ENCODE peak calls at places on chromosomes 11 and 22, in ten cellular contexts. U, S, H, V, K, I, T, X, N and F are unnamed samples.

GRCh38 chr11:123653997-123654565 is 343 bp downstream of the SCN3B start:
- DNase-seq in U (no peak), S (peak; percentile 59), H (peak; percentile 11), V (no peak), K (no peak), I (peak; percentile 85), T (peak; percentile 32), X (peak; percentile 58), N (no peak), F (peak; percentile 34)

GRCh38 chr11:92500463-92500862 is 275.8 kb downstream of the FAT3 start:
- DNase-seq in U (no peak), S (peak; percentile 66), H (no peak), V (no peak), K (no peak), I (no peak), T (no peak), X (peak; percentile 45), N (no peak), F (peak; percentile 59)

GRCh38 chr11:65057526-65057925 is 827 bp downstream of the NAALADL1 start:
- DNase-seq in U (no peak), S (no peak), H (no peak), V (no peak), K (no peak), I (no peak), T (no peak), X (no peak), N (no peak), F (no peak)

GRCh38 chr11:57387284-57388030 is 3.0 kb downstream of the PRG2 start:
- DNase-seq in U (no peak), S (no peak), H (no peak), V (peak; percentile 40), K (no peak), I (no peak), T (no peak), X (no peak), N (no peak), F (no peak)

GRCh38 chr22:43151251-43152000 is at the start of gene TSPO:
- DNase-seq in U (peak; percentile 78), S (peak; percentile 49), H (peak; percentile 75), V (peak; percentile 49), K (peak; percentile 42), I (peak; percentile 57), T (peak; percentile 86), X (peak; percentile 46), N (no peak), F (peak; percentile 40)

GRCh38 chr22:44372611-44373010 is 59.9 kb upstream of the SHISAL1 start:
- DNase-seq in U (no peak), S (no peak), H (no peak), V (no peak), K (no peak), I (no peak), T (no peak), X (no peak), N (no peak), F (no peak)

GRCh38 chr11:122803306-122803705 is 35.0 kb upstream of the CRTAM start:
- DNase-seq in U (no peak), S (peak; percentile 100), H (no peak), V (no peak), K (no peak), I (no peak), T (no peak), X (peak; percentile 99), N (peak; percentile 52), F (peak; percentile 95)

GRCh38 chr11:95241673-95242072 is 10.7 kb upstream of the SESN3 start:
- DNase-seq in U (no peak), S (no peak), H (peak; percentile 25), V (no peak), K (peak; percentile 31), I (no peak), T (no peak), X (no peak), N (no peak), F (no peak)

GRCh38 chr11:64705501-64705900 is 17.5 kb downstream of the NRXN2 start:
- DNase-seq in U (no peak), S (no peak), H (no peak), V (no peak), K (no peak), I (no peak), T (no peak), X (no peak), N (no peak), F (no peak)

GRCh38 chr11:60343094-60343704 is 16.1 kb downstream of the MS4A6E start:
- DNase-seq in U (no peak), S (peak; percentile 24), H (peak; percentile 62), V (no peak), K (peak; percentile 52), I (peak; percentile 13), T (no peak), X (no peak), N (no peak), F (peak; percentile 41)

GRCh38 chr11:63919267-63920125 is 2.5 kb upstream of the RCOR2 start:
- DNase-seq in U (no peak), S (no peak), H (no peak), V (no peak), K (no peak), I (peak; percentile 79), T (peak; percentile 51), X (no peak), N (no peak), F (no peak)

GRCh38 chr11:125372088-125372487 is 124.0 kb downstream of the FEZ1 start:
- DNase-seq in U (no peak), S (no peak), H (no peak), V (no peak), K (no peak), I (no peak), T (no peak), X (no peak), N (no peak), F (no peak)

GRCh38 chr11:125375146-125375545 is 120.9 kb downstream of the FEZ1 start:
- DNase-seq in U (no peak), S (no peak), H (no peak), V (no peak), K (no peak), I (no peak), T (no peak), X (no peak), N (no peak), F (no peak)

GRCh38 chr11:125374398-125374797 is 121.7 kb downstream of the FEZ1 start:
- DNase-seq in U (no peak), S (no peak), H (no peak), V (no peak), K (no peak), I (no peak), T (no peak), X (no peak), N (no peak), F (no peak)

GRCh38 chr11:125372911-125373310 is 123.2 kb downstream of the FEZ1 start:
- DNase-seq in U (no peak), S (no peak), H (no peak), V (no peak), K (no peak), I (no peak), T (no peak), X (no peak), N (no peak), F (no peak)

GRCh38 chr11:125373426-125374391 is 122.4 kb downstream of the FEZ1 start:
- DNase-seq in U (no peak), S (no peak), H (no peak), V (no peak), K (peak; percentile 56), I (no peak), T (no peak), X (no peak), N (no peak), F (no peak)
- TF ChIP-seq CTCF in U (no peak), S (no peak), H (no peak), V (no peak), K (no peak), I (no peak), T (no peak), X (no peak), N (no peak), F (no peak)

GRCh38 chr11:121426476-121427454 is 25.3 kb upstream of the SORL1 start:
- DNase-seq in U (no peak), S (no peak), H (peak; percentile 78), V (no peak), K (peak; percentile 70), I (peak; percentile 55), T (peak; percentile 56), X (no peak), N (no peak), F (no peak)
- TF ChIP-seq CTCF in U (peak; percentile 48), S (no peak), H (peak; percentile 22), V (no peak), K (no peak), I (no peak), T (no peak), X (peak; percentile 19), N (no peak), F (no peak)

DNA sequence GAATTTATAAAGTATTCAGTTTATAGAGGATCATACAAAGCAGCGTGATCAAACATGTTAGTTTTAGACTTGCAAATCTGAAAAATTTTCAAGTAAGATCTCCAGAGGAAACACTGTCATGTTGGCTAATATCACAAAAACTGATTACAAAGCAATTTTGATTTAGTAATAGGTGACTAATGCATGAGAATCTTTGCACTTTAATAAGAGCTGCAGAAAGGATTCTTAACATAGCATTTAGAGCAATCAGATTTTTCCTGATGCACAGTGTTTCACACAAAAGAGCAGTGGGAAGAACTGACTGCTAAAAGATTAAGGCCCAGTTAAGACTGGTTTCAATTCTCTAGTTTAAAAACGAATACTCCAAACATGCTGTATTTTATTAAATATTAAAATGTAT is 321.2 kb downstream of the GUCY1A2 start:
- DNase-seq in U (no peak), S (peak; percentile 81), H (no peak), V (no peak), K (no peak), I (no peak), T (no peak), X (peak; percentile 30), N (no peak), F (peak; percentile 41)
- TF ChIP-seq CTCF in U (no peak), S (no peak), H (no peak), V (no peak), K (no peak), I (no peak), T (no peak), X (no peak), N (no peak), F (no peak)

GRCh38 chr22:36979511-36979910 is 39.7 kb downstream of the TST start:
- DNase-seq in U (no peak), S (no peak), H (no peak), V (no peak), K (no peak), I (no peak), T (no peak), X (no peak), N (no peak), F (no peak)

GRCh38 chr22:36981247-36981775 is 37.9 kb downstream of the TST start:
- DNase-seq in U (no peak), S (no peak), H (no peak), V (no peak), K (no peak), I (no peak), T (no peak), X (no peak), N (no peak), F (no peak)

GRCh38 chr22:36979016-36979415 is 40.2 kb downstream of the TST start:
- DNase-seq in U (no peak), S (no peak), H (no peak), V (no peak), K (no peak), I (no peak), T (no peak), X (no peak), N (no peak), F (no peak)

GRCh38 chr22:36977947-36978660 is 41.1 kb downstream of the TST start:
- DNase-seq in U (peak; percentile 93), S (peak; percentile 85), H (peak; percentile 92), V (peak; percentile 93), K (peak; percentile 91), I (peak; percentile 93), T (peak; percentile 92), X (peak; percentile 91), N (peak; percentile 58), F (peak; percentile 87)

GRCh38 chr22:36977401-36977861 is 41.8 kb downstream of the TST start:
- DNase-seq in U (no peak), S (no peak), H (peak; percentile 85), V (peak; percentile 53), K (peak; percentile 85), I (peak; percentile 82), T (peak; percentile 67), X (no peak), N (no peak), F (no peak)
- TF ChIP-seq CTCF in U (peak; percentile 30), S (peak; percentile 5), H (peak; percentile 52), V (no peak), K (peak; percentile 82), I (peak; percentile 53), T (no peak), X (no peak), N (peak; percentile 32), F (no peak)